ENCODE peak calls at places on chromosomes 11 and 22, in seven cellular contexts. G is body of pancreas, M is adrenal gland, F is HCT116, V is suprapubic skin, P is lower leg skin, X is sigmoid colon. J is an unnamed sample.

GRCh38 chr11:65606876-65607613 is 7.0 kb downstream of the MAP3K11 start:
- DNase-seq in G (peak), M (peak), X (peak), F (peak), P (peak), V (peak), J (peak)

GRCh38 chr11:33942954-33943353 is 51.1 kb upstream of the LMO2 start:
- DNase-seq in M (peak), V (peak), X (no peak), G (peak), P (peak), F (peak), J (no peak)

GRCh38 chr11:96015911-96016565 is 92.1 kb upstream of the MTMR2 start:
- DNase-seq in X (no peak), V (no peak), M (no peak), G (no peak), F (no peak), P (no peak), J (no peak)

GRCh38 chr22:19853879-19854777 is 546 bp downstream of the GNB1L start:
- DNase-seq in G (no peak), X (no peak), V (peak), M (peak), F (peak), P (peak), J (no peak)

GRCh38 chr11:21656065-21656464 is 536.8 kb upstream of the ANO5 start:
- DNase-seq in M (no peak), G (no peak), X (no peak), V (no peak), P (no peak), F (no peak), J (no peak)

GRCh38 chr11:19326499-19326898 is 85.8 kb upstream of the E2F8 start:
- DNase-seq in V (no peak), X (no peak), P (no peak), G (no peak), F (no peak), M (no peak), J (no peak)

GRCh38 chr11:35619030-35619753 is 932 bp downstream of the FJX1 start:
- DNase-seq in V (peak), G (peak), M (peak), P (no peak), F (no peak), X (peak), J (peak)

GRCh38 chr22:18000441-18001039 is 23.8 kb downstream of the MICAL3 start:
- DNase-seq in M (no peak), F (no peak), G (peak), V (peak), X (peak), P (no peak), J (peak)

GRCh38 chr22:46574993-46575914 is 37.8 kb upstream of the CELSR1 start:
- DNase-seq in V (peak), P (no peak), X (peak), G (peak), M (no peak), F (peak), J (peak)

GRCh38 chr11:128530119-128531091 is 57.0 kb downstream of the ETS1 start:
- DNase-seq in X (peak), F (no peak), P (no peak), G (peak), V (peak), M (peak), J (peak)

GRCh38 chr22:35619336-35620094 is 2.4 kb upstream of the MB start:
- DNase-seq in X (no peak), F (no peak), G (no peak), M (no peak), V (no peak), P (no peak), J (peak)

GRCh38 chr11:78140392-78141077 is 1.1 kb upstream of the ALG8 start:
- DNase-seq in G (no peak), V (no peak), M (no peak), X (no peak), F (no peak), P (no peak), J (no peak)

GRCh38 chr11:117828641-117829368 is 4.3 kb upstream of the FXYD2 start:
- DNase-seq in P (no peak), G (peak), F (no peak), V (peak), X (peak), M (peak), J (peak)

GRCh38 chr11:114163231-114163631 is 103.7 kb downstream of the ZBTB16 start:
- DNase-seq in G (peak), V (no peak), P (peak), M (peak), X (peak), F (no peak), J (no peak)

GRCh38 chr22:39776295-39776694 is 117.3 kb downstream of the ENTHD1 start:
- DNase-seq in V (no peak), F (no peak), M (no peak), G (no peak), X (no peak), P (no peak), J (no peak)

GRCh38 chr11:104995001-104995408 is 26.6 kb upstream of the CASP4 start:
- DNase-seq in G (no peak), V (no peak), P (no peak), X (no peak), F (no peak), M (no peak), J (no peak)

GRCh38 chr22:46447906-46448669 is 89.3 kb downstream of the CELSR1 start:
- DNase-seq in P (no peak), F (no peak), V (no peak), X (no peak), G (no peak), M (no peak), J (no peak)

GRCh38 chr11:106271126-106271525 is 193.7 kb downstream of the AASDHPPT start:
- DNase-seq in P (no peak), M (no peak), X (no peak), F (no peak), G (no peak), V (no peak), J (no peak)

GRCh38 chr11:114799524-114799923 is 121.2 kb downstream of the NXPE2 start:
- DNase-seq in G (no peak), P (no peak), F (no peak), M (no peak), V (no peak), X (no peak), J (no peak)

GRCh38 chr11:117815262-117815803 is 9.2 kb downstream of the FXYD2 start:
- DNase-seq in P (no peak), G (peak), F (no peak), M (peak), V (no peak), X (no peak), J (peak)

GRCh38 chr11:111920908-111921307 is 2.2 kb downstream of the C11orf52 start:
- DNase-seq in F (no peak), P (no peak), V (no peak), M (no peak), X (no peak), G (no peak), J (no peak)

GRCh38 chr11:83037877-83038276 is 33.8 kb downstream of the RAB30 start:
- DNase-seq in P (no peak), F (no peak), G (no peak), M (no peak), V (no peak), X (no peak), J (no peak)

GRCh38 chr11:121762820-121763219 is 310.1 kb upstream of the SORL1-AS1 start:
- DNase-seq in P (no peak), X (no peak), G (peak), V (peak), M (no peak), F (no peak), J (no peak)

GRCh38 chr11:100890779-100891178 is 203.7 kb downstream of the ARHGAP42 start:
- DNase-seq in V (no peak), F (no peak), G (no peak), P (no peak), M (no peak), X (no peak), J (no peak)

GRCh38 chr22:31436132-31436531 is 36.7 kb downstream of the DRG1 start:
- DNase-seq in X (no peak), V (no peak), M (no peak), F (no peak), G (no peak), P (no peak), J (no peak)

GRCh38 chr22:46813816-46814597 is 51.6 kb downstream of the TBC1D22A start:
- DNase-seq in F (no peak), M (no peak), G (no peak), X (no peak), P (no peak), V (no peak), J (no peak)

GRCh38 chr11:72812604-72812967 is 1.6 kb upstream of the ATG16L2 start:
- DNase-seq in V (no peak), G (no peak), P (no peak), X (no peak), F (no peak), M (peak), J (no peak)

GRCh38 chr11:38971141-38971540 is 2373.1 kb upstream of the RAG2 start:
- DNase-seq in M (no peak), P (no peak), V (no peak), F (no peak), X (no peak), G (no peak), J (no peak)

GRCh38 chr11:70573701-70574151 is 175.4 kb downstream of the CTTN start:
- DNase-seq in P (no peak), M (no peak), X (no peak), G (no peak), F (no peak), V (peak), J (no peak)

GRCh38 chr22:44623771-44624510 is 78.1 kb upstream of the PRR5 start:
- DNase-seq in P (no peak), F (no peak), M (no peak), V (no peak), X (no peak), G (no peak), J (no peak)

GRCh38 chr11:64181506-64182411 is 4.2 kb upstream of the STIP1 start:
- DNase-seq in G (peak), F (peak), P (peak), V (peak), M (peak), X (peak), J (peak)

DNA sequence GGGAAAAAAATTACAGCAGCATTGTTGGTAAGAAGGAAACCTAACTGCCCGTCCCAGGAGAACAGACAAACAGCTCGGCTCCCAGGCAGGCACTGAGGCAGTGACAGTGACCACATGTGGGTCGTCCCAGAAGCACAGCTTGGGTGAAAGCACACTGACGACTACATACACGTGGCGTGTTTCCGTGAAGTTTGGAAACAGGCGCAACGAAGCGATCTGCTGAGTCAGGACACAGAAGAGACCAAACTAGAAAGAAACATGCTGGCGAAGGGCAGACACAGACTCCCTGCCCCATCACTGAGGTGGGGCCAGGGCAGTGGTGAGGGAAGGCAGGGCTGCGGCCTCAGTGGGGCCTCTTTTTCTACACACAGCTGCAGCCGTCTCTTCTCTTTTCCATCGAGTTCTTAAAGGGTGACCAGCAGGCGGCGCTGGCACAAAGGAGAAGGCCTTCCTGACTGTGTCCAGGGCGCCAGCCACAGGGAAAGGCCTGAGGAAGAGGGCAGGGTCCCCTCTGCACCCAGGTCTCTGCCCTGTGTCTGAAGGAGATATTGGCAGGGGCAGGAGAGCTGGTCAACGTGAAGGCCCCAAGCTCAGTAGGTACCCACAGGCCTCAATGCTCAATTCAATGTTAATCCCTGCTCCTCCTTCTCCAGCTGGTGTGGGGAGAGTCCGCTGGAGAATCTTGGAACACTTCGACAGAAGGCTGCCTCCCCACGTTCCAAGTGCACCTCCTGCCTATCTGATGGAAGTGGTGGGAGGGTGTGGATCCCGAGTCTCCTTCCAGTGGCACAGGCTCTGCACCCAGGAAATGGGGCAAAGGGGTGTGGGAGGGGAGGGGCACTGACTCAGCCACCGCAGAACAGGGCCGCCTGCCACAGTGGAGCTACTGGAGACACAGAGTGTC is 19.9 kb downstream of the CARS1 start:
- DNase-seq in X (peak), M (peak), G (peak), F (peak), P (peak), V (peak), J (peak)
- TF ChIP-seq POLR2A in X (no peak), M (no peak), G (no peak), F (no peak), P (no peak), V (no peak), J (no peak)

GRCh38 chr22:23457586-23457985 is 122.5 kb downstream of the IGLL1 start:
- DNase-seq in V (no peak), P (no peak), X (no peak), F (no peak), M (no peak), G (no peak), J (no peak)
- TF ChIP-seq POLR2A in V (no peak), P (no peak), X (no peak), F (no peak), M (no peak), G (no peak), J (no peak)

GRCh38 chr11:10898763-10899541 is 41.1 kb upstream of the ZBED5 start:
- DNase-seq in M (peak), X (no peak), P (no peak), G (no peak), F (no peak), V (no peak), J (no peak)
- TF ChIP-seq POLR2A in M (no peak), X (no peak), P (no peak), G (no peak), F (no peak), V (no peak), J (no peak)

GRCh38 chr11:107856180-107856980 is 2.2 kb downstream of the SLC35F2 start:
- DNase-seq in P (no peak), F (peak), V (no peak), G (no peak), M (no peak), X (no peak), J (peak)

GRCh38 chr11:107856981-107857517 is 1.5 kb downstream of the SLC35F2 start:
- DNase-seq in F (peak), X (no peak), G (no peak), M (no peak), P (peak), V (no peak), J (peak)

GRCh38 chr11:107857550-107858216 is 904 bp downstream of the SLC35F2 start:
- DNase-seq in V (peak), X (peak), F (no peak), G (no peak), M (no peak), P (no peak), J (no peak)

GRCh38 chr11:107859459-107860239 is 1.1 kb upstream of the SLC35F2 start:
- DNase-seq in P (peak), G (peak), M (peak), F (peak), X (peak), V (peak), J (peak)

DNA sequence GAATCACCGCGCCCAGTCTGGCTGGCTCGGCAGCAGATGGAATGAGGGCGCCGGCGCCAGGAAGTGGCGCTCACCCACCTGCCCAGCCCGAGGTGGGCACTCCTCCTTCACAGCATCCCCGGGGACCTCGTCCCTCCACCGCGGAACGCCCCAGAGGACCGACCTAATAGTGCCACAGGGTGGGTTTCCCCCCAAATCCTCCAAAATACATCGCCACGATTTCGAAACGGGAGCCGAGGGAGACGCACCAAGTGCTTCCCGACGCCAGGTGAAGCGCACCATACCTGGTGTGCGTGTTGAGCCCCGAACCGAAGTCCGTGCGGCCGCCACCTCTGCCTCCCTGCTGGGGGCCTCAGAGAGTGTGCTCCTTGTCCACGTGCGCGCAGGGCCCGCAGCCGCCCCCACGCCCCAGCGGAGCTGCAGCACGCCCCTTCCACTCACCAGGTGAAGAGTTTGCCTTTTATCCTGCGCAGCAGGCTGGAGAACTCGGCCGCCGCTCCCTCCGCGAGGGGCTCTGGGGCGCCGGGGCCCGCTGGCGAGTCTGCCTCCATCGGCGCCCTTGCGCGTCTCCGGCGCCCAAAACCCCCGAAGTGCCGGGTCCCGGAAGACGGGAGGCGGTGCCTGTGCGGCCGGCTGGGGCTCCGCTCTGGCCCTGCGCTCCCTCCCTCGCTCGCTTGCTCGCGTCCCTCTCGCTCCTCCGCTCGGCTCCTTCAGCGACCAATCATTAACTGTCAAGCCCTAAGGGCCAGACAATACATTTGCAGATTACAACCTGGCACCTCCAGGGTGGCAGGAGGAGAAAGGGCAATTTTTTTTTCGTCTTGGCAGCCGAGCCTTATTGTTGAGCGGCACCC is at the start of gene SLC35F2:
- DNase-seq in P (peak), X (peak), M (peak), F (peak), V (peak), G (peak), J (peak)
- TF ChIP-seq POLR2A in P (no peak), X (peak), M (no peak), F (peak), V (no peak), G (peak), J (peak)